ENCODE peak calls at places on chromosome 12, in seven cellular contexts. One of them, this sample, is unnamed.

GRCh38 chr12:6452908-6453630 is 1.2 kb downstream of the TAPBPL start:
- DNase-seq in WERI-Rb-1: no peak
- DNase-seq in effector memory CD4-positive, alpha-beta T cell: no peak
- DNase-seq in heart left ventricle: peak; percentile 46
- DNase-seq in stomach: peak; percentile 52
- DNase-seq in psoas muscle: no peak
- DNase-seq in prostate gland: no peak
- DNase-seq in this sample: peak; percentile 61

GRCh38 chr12:49055978-49056754 is 4.4 kb downstream of the KMT2D start:
- DNase-seq in WERI-Rb-1: peak; percentile 36
- DNase-seq in effector memory CD4-positive, alpha-beta T cell: peak; percentile 17
- DNase-seq in heart left ventricle: peak; percentile 59
- DNase-seq in stomach: peak; percentile 56
- DNase-seq in psoas muscle: no peak
- DNase-seq in prostate gland: peak; percentile 47
- DNase-seq in this sample: peak; percentile 91

GRCh38 chr12:52231305-52232232 is 1.5 kb upstream of the KRT7 start:
- DNase-seq in WERI-Rb-1: no peak
- DNase-seq in effector memory CD4-positive, alpha-beta T cell: no peak
- DNase-seq in heart left ventricle: no peak
- DNase-seq in stomach: no peak
- DNase-seq in psoas muscle: peak; percentile 36
- DNase-seq in prostate gland: no peak
- DNase-seq in this sample: no peak

GRCh38 chr12:113403435-113404415 is at the start of gene SDS:
- DNase-seq in WERI-Rb-1: no peak
- DNase-seq in effector memory CD4-positive, alpha-beta T cell: no peak
- DNase-seq in heart left ventricle: peak; percentile 73
- DNase-seq in stomach: peak; percentile 31
- DNase-seq in psoas muscle: no peak
- DNase-seq in prostate gland: no peak
- DNase-seq in this sample: peak; percentile 49

GRCh38 chr12:102504871-102505270 is 24.5 kb upstream of the IGF1 start:
- DNase-seq in WERI-Rb-1: no peak
- DNase-seq in effector memory CD4-positive, alpha-beta T cell: no peak
- DNase-seq in heart left ventricle: no peak
- DNase-seq in stomach: no peak
- DNase-seq in psoas muscle: no peak
- DNase-seq in prostate gland: no peak
- DNase-seq in this sample: no peak

GRCh38 chr12:120598674-120599463 is 17.7 kb upstream of the POP5 start:
- DNase-seq in WERI-Rb-1: no peak
- DNase-seq in effector memory CD4-positive, alpha-beta T cell: no peak
- DNase-seq in heart left ventricle: no peak
- DNase-seq in stomach: peak; percentile 28
- DNase-seq in psoas muscle: no peak
- DNase-seq in prostate gland: no peak
- DNase-seq in this sample: peak; percentile 37

GRCh38 chr12:102120886-102121285 is 903 bp downstream of the PARPBP start:
- DNase-seq in WERI-Rb-1: no peak
- DNase-seq in effector memory CD4-positive, alpha-beta T cell: no peak
- DNase-seq in heart left ventricle: no peak
- DNase-seq in stomach: no peak
- DNase-seq in psoas muscle: no peak
- DNase-seq in prostate gland: no peak
- DNase-seq in this sample: no peak

GRCh38 chr12:79934309-79935020 is 432 bp downstream of the PPP1R12A start:
- DNase-seq in WERI-Rb-1: peak; percentile 54
- DNase-seq in effector memory CD4-positive, alpha-beta T cell: peak; percentile 24
- DNase-seq in heart left ventricle: peak; percentile 61
- DNase-seq in stomach: peak; percentile 39
- DNase-seq in psoas muscle: no peak
- DNase-seq in prostate gland: peak; percentile 35
- DNase-seq in this sample: peak; percentile 63

GRCh38 chr12:106299193-106299794 is 3.2 kb upstream of the TCP11L2 start:
- DNase-seq in WERI-Rb-1: no peak
- DNase-seq in effector memory CD4-positive, alpha-beta T cell: no peak
- DNase-seq in heart left ventricle: no peak
- DNase-seq in stomach: no peak
- DNase-seq in psoas muscle: peak; percentile 55
- DNase-seq in prostate gland: no peak
- DNase-seq in this sample: no peak

GRCh38 chr12:58966939-58967338 is 46.6 kb upstream of the LRIG3 start:
- DNase-seq in WERI-Rb-1: no peak
- DNase-seq in effector memory CD4-positive, alpha-beta T cell: no peak
- DNase-seq in heart left ventricle: no peak
- DNase-seq in stomach: no peak
- DNase-seq in psoas muscle: no peak
- DNase-seq in prostate gland: no peak
- DNase-seq in this sample: no peak

GRCh38 chr12:115771065-115771464 is 506.4 kb downstream of the MED13L start:
- DNase-seq in WERI-Rb-1: peak; percentile 25
- DNase-seq in effector memory CD4-positive, alpha-beta T cell: no peak
- DNase-seq in heart left ventricle: no peak
- DNase-seq in stomach: no peak
- DNase-seq in psoas muscle: no peak
- DNase-seq in prostate gland: peak; percentile 53
- DNase-seq in this sample: no peak

GRCh38 chr12:46133751-46134150 is 135.1 kb downstream of the SLC38A1 start:
- DNase-seq in WERI-Rb-1: no peak
- DNase-seq in effector memory CD4-positive, alpha-beta T cell: no peak
- DNase-seq in heart left ventricle: no peak
- DNase-seq in stomach: no peak
- DNase-seq in psoas muscle: no peak
- DNase-seq in prostate gland: no peak
- DNase-seq in this sample: no peak

GRCh38 chr12:102962986-102963385 is 5.5 kb downstream of the ASCL1 start:
- DNase-seq in WERI-Rb-1: no peak
- DNase-seq in effector memory CD4-positive, alpha-beta T cell: no peak
- DNase-seq in heart left ventricle: no peak
- DNase-seq in stomach: no peak
- DNase-seq in psoas muscle: no peak
- DNase-seq in prostate gland: no peak
- DNase-seq in this sample: no peak

GRCh38 chr12:57173089-57173488 is 25.7 kb upstream of the LRP1-AS start:
- DNase-seq in WERI-Rb-1: peak; percentile 69
- DNase-seq in effector memory CD4-positive, alpha-beta T cell: no peak
- DNase-seq in heart left ventricle: no peak
- DNase-seq in stomach: no peak
- DNase-seq in psoas muscle: no peak
- DNase-seq in prostate gland: no peak
- DNase-seq in this sample: no peak

GRCh38 chr12:50933459-50934124 is 18.8 kb upstream of the HIGD1C start:
- DNase-seq in WERI-Rb-1: no peak
- DNase-seq in effector memory CD4-positive, alpha-beta T cell: no peak
- DNase-seq in heart left ventricle: no peak
- DNase-seq in stomach: no peak
- DNase-seq in psoas muscle: no peak
- DNase-seq in prostate gland: no peak
- DNase-seq in this sample: no peak

GRCh38 chr12:50641566-50641965 is 122.3 kb upstream of the ATF1 start:
- DNase-seq in WERI-Rb-1: no peak
- DNase-seq in effector memory CD4-positive, alpha-beta T cell: no peak
- DNase-seq in heart left ventricle: no peak
- DNase-seq in stomach: no peak
- DNase-seq in psoas muscle: no peak
- DNase-seq in prostate gland: no peak
- DNase-seq in this sample: no peak

GRCh38 chr12:126784328-126784921 is 1482.5 kb upstream of the TMEM132C start:
- DNase-seq in WERI-Rb-1: peak; percentile 85
- DNase-seq in effector memory CD4-positive, alpha-beta T cell: no peak
- DNase-seq in heart left ventricle: no peak
- DNase-seq in stomach: peak; percentile 39
- DNase-seq in psoas muscle: no peak
- DNase-seq in prostate gland: no peak
- DNase-seq in this sample: peak; percentile 34

GRCh38 chr12:116406529-116406928 is 129.0 kb upstream of the MED13L start:
- DNase-seq in WERI-Rb-1: no peak
- DNase-seq in effector memory CD4-positive, alpha-beta T cell: no peak
- DNase-seq in heart left ventricle: peak; percentile 79
- DNase-seq in stomach: peak; percentile 48
- DNase-seq in psoas muscle: peak; percentile 97
- DNase-seq in prostate gland: peak; percentile 94
- DNase-seq in this sample: peak; percentile 82

GRCh38 chr12:51752490-51752889 is 96.0 kb downstream of the FIGNL2 start:
- DNase-seq in WERI-Rb-1: peak; percentile 18
- DNase-seq in effector memory CD4-positive, alpha-beta T cell: no peak
- DNase-seq in heart left ventricle: peak; percentile 64
- DNase-seq in stomach: peak; percentile 30
- DNase-seq in psoas muscle: peak; percentile 63
- DNase-seq in prostate gland: no peak
- DNase-seq in this sample: no peak

GRCh38 chr12:53994268-53994690 is 5.7 kb upstream of the HOXC9 start:
- DNase-seq in WERI-Rb-1: no peak
- DNase-seq in effector memory CD4-positive, alpha-beta T cell: no peak
- DNase-seq in heart left ventricle: no peak
- DNase-seq in stomach: no peak
- DNase-seq in psoas muscle: no peak
- DNase-seq in prostate gland: no peak
- DNase-seq in this sample: peak; percentile 88

GRCh38 chr12:52310622-52311281 is 10.4 kb downstream of the KRT83 start:
- DNase-seq in WERI-Rb-1: no peak
- DNase-seq in effector memory CD4-positive, alpha-beta T cell: no peak
- DNase-seq in heart left ventricle: no peak
- DNase-seq in stomach: no peak
- DNase-seq in psoas muscle: no peak
- DNase-seq in prostate gland: no peak
- DNase-seq in this sample: no peak

GRCh38 chr12:2739832-2740641 is 54.7 kb upstream of the FKBP4 start:
- DNase-seq in WERI-Rb-1: no peak
- DNase-seq in effector memory CD4-positive, alpha-beta T cell: no peak
- DNase-seq in heart left ventricle: no peak
- DNase-seq in stomach: peak; percentile 35
- DNase-seq in psoas muscle: no peak
- DNase-seq in prostate gland: peak; percentile 10
- DNase-seq in this sample: peak; percentile 34

GRCh38 chr12:28708918-28709371 is 440.1 kb upstream of the FAR2 start:
- DNase-seq in WERI-Rb-1: no peak
- DNase-seq in effector memory CD4-positive, alpha-beta T cell: no peak
- DNase-seq in heart left ventricle: no peak
- DNase-seq in stomach: no peak
- DNase-seq in psoas muscle: no peak
- DNase-seq in prostate gland: no peak
- DNase-seq in this sample: no peak

GRCh38 chr12:130185455-130186100 is 23.3 kb downstream of the FZD10 start:
- DNase-seq in WERI-Rb-1: no peak
- DNase-seq in effector memory CD4-positive, alpha-beta T cell: no peak
- DNase-seq in heart left ventricle: no peak
- DNase-seq in stomach: no peak
- DNase-seq in psoas muscle: no peak
- DNase-seq in prostate gland: no peak
- DNase-seq in this sample: no peak

GRCh38 chr12:110636516-110636915 is 22.6 kb downstream of the TCTN1 start:
- DNase-seq in WERI-Rb-1: no peak
- DNase-seq in effector memory CD4-positive, alpha-beta T cell: no peak
- DNase-seq in heart left ventricle: no peak
- DNase-seq in stomach: no peak
- DNase-seq in psoas muscle: no peak
- DNase-seq in prostate gland: no peak
- DNase-seq in this sample: no peak

GRCh38 chr12:122669397-122670070 is 33.6 kb downstream of the HCAR2 start:
- DNase-seq in WERI-Rb-1: no peak
- DNase-seq in effector memory CD4-positive, alpha-beta T cell: no peak
- DNase-seq in heart left ventricle: no peak
- DNase-seq in stomach: peak; percentile 52
- DNase-seq in psoas muscle: no peak
- DNase-seq in prostate gland: no peak
- DNase-seq in this sample: peak; percentile 25

GRCh38 chr12:21823581-21823980 is 49.1 kb upstream of the KCNJ8 start:
- DNase-seq in WERI-Rb-1: peak; percentile 6
- DNase-seq in effector memory CD4-positive, alpha-beta T cell: no peak
- DNase-seq in heart left ventricle: peak; percentile 49
- DNase-seq in stomach: no peak
- DNase-seq in psoas muscle: peak; percentile 85
- DNase-seq in prostate gland: no peak
- DNase-seq in this sample: peak; percentile 21

GRCh38 chr12:65670775-65671174 is 153.5 kb upstream of the HMGA2 start:
- DNase-seq in WERI-Rb-1: no peak
- DNase-seq in effector memory CD4-positive, alpha-beta T cell: no peak
- DNase-seq in heart left ventricle: no peak
- DNase-seq in stomach: no peak
- DNase-seq in psoas muscle: no peak
- DNase-seq in prostate gland: no peak
- DNase-seq in this sample: no peak
- H3K27ac ChIP-seq in WERI-Rb-1: no peak overlapping the region
- H3K27ac ChIP-seq in effector memory CD4-positive, alpha-beta T cell: no peak overlapping the region
- H3K27ac ChIP-seq in heart left ventricle: no peak overlapping the region
- H3K27ac ChIP-seq in stomach: no peak overlapping the region
- H3K27ac ChIP-seq in psoas muscle: no peak overlapping the region
- H3K27ac ChIP-seq in prostate gland: no peak overlapping the region
- H3K27ac ChIP-seq in this sample: no peak overlapping the region

GRCh38 chr12:17284873-17285272 is 678.9 kb upstream of the LMO3 start:
- DNase-seq in WERI-Rb-1: no peak
- DNase-seq in effector memory CD4-positive, alpha-beta T cell: no peak
- DNase-seq in heart left ventricle: no peak
- DNase-seq in stomach: no peak
- DNase-seq in psoas muscle: no peak
- DNase-seq in prostate gland: no peak
- DNase-seq in this sample: no peak
- H3K27ac ChIP-seq in WERI-Rb-1: no peak overlapping the region
- H3K27ac ChIP-seq in effector memory CD4-positive, alpha-beta T cell: no peak overlapping the region
- H3K27ac ChIP-seq in heart left ventricle: no peak overlapping the region
- H3K27ac ChIP-seq in stomach: no peak overlapping the region
- H3K27ac ChIP-seq in psoas muscle: no peak overlapping the region
- H3K27ac ChIP-seq in prostate gland: no peak overlapping the region
- H3K27ac ChIP-seq in this sample: no peak overlapping the region

GRCh38 chr12:75909714-75910451 is 121.7 kb downstream of the PHLDA1 start:
- DNase-seq in WERI-Rb-1: no peak
- DNase-seq in effector memory CD4-positive, alpha-beta T cell: no peak
- DNase-seq in heart left ventricle: no peak
- DNase-seq in stomach: no peak
- DNase-seq in psoas muscle: no peak
- DNase-seq in prostate gland: no peak
- DNase-seq in this sample: no peak
- H3K27ac ChIP-seq in WERI-Rb-1: no peak overlapping the region
- H3K27ac ChIP-seq in effector memory CD4-positive, alpha-beta T cell: no peak overlapping the region
- H3K27ac ChIP-seq in heart left ventricle: peak overlapping the region; percentile 48
- H3K27ac ChIP-seq in stomach: peak overlapping the region; percentile 46
- H3K27ac ChIP-seq in psoas muscle: no peak overlapping the region
- H3K27ac ChIP-seq in prostate gland: no peak overlapping the region
- H3K27ac ChIP-seq in this sample: peak overlapping the region; percentile 10

DNA sequence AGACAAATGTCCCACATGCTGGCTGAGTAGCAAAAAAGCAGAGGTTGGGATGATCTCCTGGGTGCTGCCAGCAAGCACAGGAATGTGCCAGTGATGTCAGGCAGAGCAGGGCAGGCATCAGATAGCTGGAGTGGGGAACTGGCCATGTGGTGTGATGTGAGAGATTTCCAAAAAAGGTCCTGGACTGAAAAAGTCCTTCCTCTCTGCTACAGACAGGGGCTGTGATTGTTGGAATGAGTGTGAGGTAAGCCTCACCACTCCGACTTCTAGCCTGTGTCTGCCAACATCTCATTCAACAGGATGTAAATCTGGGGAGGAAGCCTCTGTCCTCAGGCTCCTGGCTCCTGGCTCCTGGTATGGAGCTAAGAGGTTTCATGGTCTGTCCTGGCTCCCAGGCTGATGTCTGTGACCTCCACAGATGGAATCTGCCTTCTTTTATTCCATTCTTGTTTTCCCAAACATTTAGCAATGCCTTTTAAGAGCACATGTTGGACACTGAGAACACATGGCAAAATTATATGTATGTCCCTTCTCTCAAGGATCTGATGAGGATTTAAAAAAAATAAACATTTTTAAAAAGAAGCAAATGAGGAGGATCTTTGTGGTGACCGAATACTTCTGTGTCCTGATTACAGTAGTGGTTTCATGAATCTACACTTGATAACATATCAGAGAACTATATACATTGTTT is 50.1 kb upstream of the STK38L start:
- DNase-seq in WERI-Rb-1: no peak
- DNase-seq in effector memory CD4-positive, alpha-beta T cell: no peak
- DNase-seq in heart left ventricle: peak; percentile 69
- DNase-seq in stomach: no peak
- DNase-seq in psoas muscle: no peak
- DNase-seq in prostate gland: peak; percentile 16
- DNase-seq in this sample: no peak
- H3K27ac ChIP-seq in WERI-Rb-1: no peak overlapping the region
- H3K27ac ChIP-seq in effector memory CD4-positive, alpha-beta T cell: no peak overlapping the region
- H3K27ac ChIP-seq in heart left ventricle: peak overlapping the region; percentile 84
- H3K27ac ChIP-seq in stomach: peak overlapping the region; percentile 64
- H3K27ac ChIP-seq in psoas muscle: no peak overlapping the region
- H3K27ac ChIP-seq in prostate gland: peak overlapping the region; percentile 38
- H3K27ac ChIP-seq in this sample: no peak overlapping the region

This sample was measured in upper lobe of left lung.